ENCODE peak calls at places on chromosomes 2 and 18, in seven cellular contexts. One of them, this sample, is unnamed.

GRCh38 chr2:162063281-162063680 is 10.7 kb downstream of the DPP4 start:
- DNase-seq in CD8-positive, alpha-beta T cell: no peak
- DNase-seq in coronary artery: no peak
- DNase-seq in A549: no peak
- DNase-seq in GM12864: no peak
- DNase-seq in mesothelial cell of epicardium: no peak
- DNase-seq in fibroblast of the aortic adventitia: no peak
- DNase-seq in this sample: no peak

GRCh38 chr2:144514731-144515424 is 5.0 kb downstream of the ZEB2 start:
- DNase-seq in CD8-positive, alpha-beta T cell: no peak
- DNase-seq in coronary artery: no peak
- DNase-seq in A549: no peak
- DNase-seq in GM12864: no peak
- DNase-seq in mesothelial cell of epicardium: no peak
- DNase-seq in fibroblast of the aortic adventitia: peak
- DNase-seq in this sample: no peak

GRCh38 chr18:35239314-35239713 is 1.5 kb upstream of the ZNF397 start:
- DNase-seq in CD8-positive, alpha-beta T cell: no peak
- DNase-seq in coronary artery: no peak
- DNase-seq in A549: no peak
- DNase-seq in GM12864: no peak
- DNase-seq in mesothelial cell of epicardium: no peak
- DNase-seq in fibroblast of the aortic adventitia: no peak
- DNase-seq in this sample: no peak

GRCh38 chr2:127145255-127145899 is 38.4 kb upstream of the BIN1 start:
- DNase-seq in CD8-positive, alpha-beta T cell: peak
- DNase-seq in coronary artery: no peak
- DNase-seq in A549: no peak
- DNase-seq in GM12864: no peak
- DNase-seq in mesothelial cell of epicardium: no peak
- DNase-seq in fibroblast of the aortic adventitia: peak
- DNase-seq in this sample: no peak

GRCh38 chr2:98909381-98910211 is 26.4 kb downstream of the CRACDL start:
- DNase-seq in CD8-positive, alpha-beta T cell: peak
- DNase-seq in coronary artery: no peak
- DNase-seq in A549: peak
- DNase-seq in GM12864: no peak
- DNase-seq in mesothelial cell of epicardium: no peak
- DNase-seq in fibroblast of the aortic adventitia: peak
- DNase-seq in this sample: no peak

GRCh38 chr2:179263460-179264237 is 983 bp downstream of the SESTD1 start:
- DNase-seq in CD8-positive, alpha-beta T cell: no peak
- DNase-seq in coronary artery: peak
- DNase-seq in A549: peak
- DNase-seq in GM12864: no peak
- DNase-seq in mesothelial cell of epicardium: no peak
- DNase-seq in fibroblast of the aortic adventitia: peak
- DNase-seq in this sample: peak

GRCh38 chr2:10424051-10424450 is 24.1 kb downstream of the ODC1 start:
- DNase-seq in CD8-positive, alpha-beta T cell: no peak
- DNase-seq in coronary artery: no peak
- DNase-seq in A549: no peak
- DNase-seq in GM12864: no peak
- DNase-seq in mesothelial cell of epicardium: no peak
- DNase-seq in fibroblast of the aortic adventitia: no peak
- DNase-seq in this sample: no peak

GRCh38 chr2:151027147-151027546 is 234.5 kb downstream of the RBM43 start:
- DNase-seq in CD8-positive, alpha-beta T cell: no peak
- DNase-seq in coronary artery: no peak
- DNase-seq in A549: no peak
- DNase-seq in GM12864: no peak
- DNase-seq in mesothelial cell of epicardium: no peak
- DNase-seq in fibroblast of the aortic adventitia: no peak
- DNase-seq in this sample: no peak

GRCh38 chr2:217828336-217828735 is 174.5 kb downstream of the TNS1 start:
- DNase-seq in CD8-positive, alpha-beta T cell: no peak
- DNase-seq in coronary artery: no peak
- DNase-seq in A549: no peak
- DNase-seq in GM12864: no peak
- DNase-seq in mesothelial cell of epicardium: no peak
- DNase-seq in fibroblast of the aortic adventitia: no peak
- DNase-seq in this sample: no peak

GRCh38 chr2:162030363-162030762 is 43.7 kb downstream of the DPP4 start:
- DNase-seq in CD8-positive, alpha-beta T cell: no peak
- DNase-seq in coronary artery: no peak
- DNase-seq in A549: no peak
- DNase-seq in GM12864: no peak
- DNase-seq in mesothelial cell of epicardium: no peak
- DNase-seq in fibroblast of the aortic adventitia: no peak
- DNase-seq in this sample: no peak

GRCh38 chr2:28387082-28387960 is 5.3 kb upstream of the FOSL2 start:
- DNase-seq in CD8-positive, alpha-beta T cell: no peak
- DNase-seq in coronary artery: no peak
- DNase-seq in A549: no peak
- DNase-seq in GM12864: no peak
- DNase-seq in mesothelial cell of epicardium: no peak
- DNase-seq in fibroblast of the aortic adventitia: peak
- DNase-seq in this sample: no peak

GRCh38 chr2:27249891-27250651 is 12.8 kb downstream of the SLC30A3 start:
- DNase-seq in CD8-positive, alpha-beta T cell: peak
- DNase-seq in coronary artery: no peak
- DNase-seq in A549: peak
- DNase-seq in GM12864: no peak
- DNase-seq in mesothelial cell of epicardium: no peak
- DNase-seq in fibroblast of the aortic adventitia: peak
- DNase-seq in this sample: peak

GRCh38 chr2:224175010-224175409 is 135.9 kb upstream of the SERPINE2 start:
- DNase-seq in CD8-positive, alpha-beta T cell: no peak
- DNase-seq in coronary artery: no peak
- DNase-seq in A549: no peak
- DNase-seq in GM12864: no peak
- DNase-seq in mesothelial cell of epicardium: no peak
- DNase-seq in fibroblast of the aortic adventitia: no peak
- DNase-seq in this sample: no peak

GRCh38 chr2:143615617-143616016 is 486.4 kb downstream of the ARHGAP15 start:
- DNase-seq in CD8-positive, alpha-beta T cell: no peak
- DNase-seq in coronary artery: no peak
- DNase-seq in A549: no peak
- DNase-seq in GM12864: no peak
- DNase-seq in mesothelial cell of epicardium: no peak
- DNase-seq in fibroblast of the aortic adventitia: peak
- DNase-seq in this sample: no peak

GRCh38 chr2:187532333-187533120 is 21.7 kb downstream of the TFPI start:
- DNase-seq in CD8-positive, alpha-beta T cell: no peak
- DNase-seq in coronary artery: no peak
- DNase-seq in A549: no peak
- DNase-seq in GM12864: no peak
- DNase-seq in mesothelial cell of epicardium: no peak
- DNase-seq in fibroblast of the aortic adventitia: no peak
- DNase-seq in this sample: no peak

GRCh38 chr2:131394147-131394931 is 30.4 kb upstream of the RAB6D start:
- DNase-seq in CD8-positive, alpha-beta T cell: no peak
- DNase-seq in coronary artery: no peak
- DNase-seq in A549: no peak
- DNase-seq in GM12864: no peak
- DNase-seq in mesothelial cell of epicardium: no peak
- DNase-seq in fibroblast of the aortic adventitia: no peak
- DNase-seq in this sample: no peak
- TF ChIP-seq CTCF in CD8-positive, alpha-beta T cell: no peak
- TF ChIP-seq CTCF in coronary artery: no peak
- TF ChIP-seq CTCF in A549: no peak
- TF ChIP-seq CTCF in GM12864: no peak
- TF ChIP-seq CTCF in mesothelial cell of epicardium: no peak
- TF ChIP-seq CTCF in fibroblast of the aortic adventitia: no peak
- TF ChIP-seq CTCF in this sample: no peak

GRCh38 chr2:18402-19271 is 27.7 kb downstream of the FAM110C start:
- DNase-seq in CD8-positive, alpha-beta T cell: no peak
- DNase-seq in coronary artery: no peak
- DNase-seq in A549: no peak
- DNase-seq in GM12864: no peak
- DNase-seq in mesothelial cell of epicardium: no peak
- DNase-seq in fibroblast of the aortic adventitia: no peak
- DNase-seq in this sample: no peak
- TF ChIP-seq CTCF in CD8-positive, alpha-beta T cell: peak
- TF ChIP-seq CTCF in coronary artery: peak
- TF ChIP-seq CTCF in A549: peak
- TF ChIP-seq CTCF in GM12864: peak
- TF ChIP-seq CTCF in mesothelial cell of epicardium: no peak
- TF ChIP-seq CTCF in fibroblast of the aortic adventitia: peak
- TF ChIP-seq CTCF in this sample: peak

DNA sequence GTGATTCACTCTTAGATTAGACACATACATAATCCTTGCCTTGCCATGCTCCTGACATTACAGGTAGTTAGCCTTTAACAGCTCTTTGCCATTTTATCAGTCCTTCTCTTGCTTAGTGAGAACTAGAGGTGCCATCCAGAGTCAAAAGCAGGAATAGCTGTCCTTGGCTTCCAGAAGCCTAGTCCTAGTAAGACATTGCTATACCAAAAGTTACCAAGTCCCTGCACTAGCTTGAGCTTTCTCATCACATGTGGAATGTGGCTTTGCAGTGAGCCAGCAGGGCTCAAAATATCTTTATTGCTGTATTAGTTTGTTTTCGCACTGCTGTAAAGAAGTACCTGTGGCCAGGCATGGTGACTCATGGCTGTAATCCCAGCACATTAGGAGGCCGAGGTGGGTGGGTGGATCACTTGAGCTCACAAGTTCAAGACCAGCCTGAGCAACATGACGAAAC is 104.7 kb upstream of the NOSTRIN start:
- DNase-seq in CD8-positive, alpha-beta T cell: no peak
- DNase-seq in coronary artery: no peak
- DNase-seq in A549: no peak
- DNase-seq in GM12864: no peak
- DNase-seq in mesothelial cell of epicardium: no peak
- DNase-seq in fibroblast of the aortic adventitia: peak
- DNase-seq in this sample: no peak
- TF ChIP-seq CTCF in CD8-positive, alpha-beta T cell: no peak
- TF ChIP-seq CTCF in coronary artery: no peak
- TF ChIP-seq CTCF in A549: no peak
- TF ChIP-seq CTCF in GM12864: no peak
- TF ChIP-seq CTCF in mesothelial cell of epicardium: no peak
- TF ChIP-seq CTCF in fibroblast of the aortic adventitia: no peak
- TF ChIP-seq CTCF in this sample: no peak

DNA sequence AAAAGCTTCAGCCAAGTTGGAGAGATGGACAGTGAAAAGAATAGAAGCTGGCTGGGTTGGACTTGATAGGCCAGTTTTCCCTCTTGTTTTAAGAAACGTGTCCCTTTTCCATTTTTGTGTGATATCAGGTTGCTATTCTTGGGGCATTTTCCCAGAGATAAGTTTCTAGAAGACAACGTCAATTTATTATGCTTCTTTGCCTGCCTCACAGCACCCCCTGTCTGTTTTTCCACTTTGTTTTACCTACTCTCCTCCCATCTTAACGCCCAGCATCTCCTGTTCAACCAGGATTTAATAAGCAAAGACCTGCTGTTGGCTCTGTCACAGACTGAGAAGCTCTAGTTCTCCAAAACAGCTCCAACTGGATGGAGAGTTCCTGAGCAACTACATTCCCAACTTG is 317.8 kb upstream of the ZNF521 start:
- DNase-seq in CD8-positive, alpha-beta T cell: no peak
- DNase-seq in coronary artery: no peak
- DNase-seq in A549: no peak
- DNase-seq in GM12864: no peak
- DNase-seq in mesothelial cell of epicardium: no peak
- DNase-seq in fibroblast of the aortic adventitia: peak
- DNase-seq in this sample: no peak
- TF ChIP-seq CTCF in CD8-positive, alpha-beta T cell: no peak
- TF ChIP-seq CTCF in coronary artery: no peak
- TF ChIP-seq CTCF in A549: no peak
- TF ChIP-seq CTCF in GM12864: no peak
- TF ChIP-seq CTCF in mesothelial cell of epicardium: no peak
- TF ChIP-seq CTCF in fibroblast of the aortic adventitia: peak
- TF ChIP-seq CTCF in this sample: no peak

GRCh38 chr2:193867454-193867853 is 1672.7 kb upstream of the TMEFF2 start:
- DNase-seq in CD8-positive, alpha-beta T cell: no peak
- DNase-seq in coronary artery: no peak
- DNase-seq in A549: no peak
- DNase-seq in GM12864: no peak
- DNase-seq in mesothelial cell of epicardium: no peak
- DNase-seq in fibroblast of the aortic adventitia: no peak
- DNase-seq in this sample: no peak

DNA sequence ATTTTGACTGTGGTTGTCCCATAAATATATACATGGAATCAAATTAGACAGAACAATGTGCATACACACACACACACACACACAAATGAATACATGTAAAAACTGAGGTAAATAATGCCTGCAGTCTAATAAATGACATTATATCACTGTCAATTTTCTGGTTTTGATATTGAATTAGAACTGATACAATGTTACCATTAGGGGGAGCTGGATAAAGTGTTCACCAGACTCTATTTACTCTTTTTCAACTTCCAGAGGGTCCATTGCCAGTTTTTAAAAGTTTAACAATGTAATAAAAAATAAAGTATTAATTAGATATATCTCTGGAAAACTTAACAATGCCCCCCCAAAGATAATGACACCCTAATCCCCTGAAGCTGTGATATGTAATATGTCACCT is 1666.8 kb upstream of the TMEFF2 start:
- DNase-seq in CD8-positive, alpha-beta T cell: no peak
- DNase-seq in coronary artery: no peak
- DNase-seq in A549: no peak
- DNase-seq in GM12864: no peak
- DNase-seq in mesothelial cell of epicardium: no peak
- DNase-seq in fibroblast of the aortic adventitia: no peak
- DNase-seq in this sample: no peak
- TF ChIP-seq CTCF in CD8-positive, alpha-beta T cell: no peak
- TF ChIP-seq CTCF in coronary artery: no peak
- TF ChIP-seq CTCF in A549: peak
- TF ChIP-seq CTCF in GM12864: peak
- TF ChIP-seq CTCF in mesothelial cell of epicardium: no peak
- TF ChIP-seq CTCF in fibroblast of the aortic adventitia: no peak
- TF ChIP-seq CTCF in this sample: no peak